ENCODE peak calls at places on chromosomes 6 and 20, in nine cellular contexts. E is adrenal gland, U is sigmoid colon, I is fibroblast of mammary gland, T is kidney epithelial cell, O is astrocyte of the cerebellum, B is nephron progenitor cell, V is HL-60, M is pancreas. Z is an unnamed sample.

GRCh38 chr6:112330071-112330876 is 16.9 kb upstream of the RFPL4B start:
- DNase-seq in E (no peak), U (no peak), I (peak), T (no peak), O (no peak), B (no peak), V (no peak), M (no peak), Z (peak)

GRCh38 chr6:112183271-112183671 is 71.1 kb downstream of the LAMA4 start:
- DNase-seq in E (no peak), U (no peak), I (no peak), T (no peak), O (peak), B (no peak), V (no peak), M (no peak), Z (peak)

GRCh38 chr6:98831057-98832031 is 3.0 kb upstream of the POU3F2 start:
- DNase-seq in E (no peak), U (no peak), I (no peak), T (no peak), O (no peak), B (no peak), V (no peak), M (no peak), Z (no peak)

GRCh38 chr6:137731960-137732616 is 135.0 kb upstream of the TNFAIP3 start:
- DNase-seq in E (no peak), U (no peak), I (peak), T (no peak), O (no peak), B (no peak), V (peak), M (no peak), Z (peak)

GRCh38 chr6:88586371-88587157 is 376.9 kb downstream of the RNGTT start:
- DNase-seq in E (peak), U (peak), I (peak), T (no peak), O (peak), B (peak), V (no peak), M (no peak), Z (peak)

GRCh38 chr6:106694343-106694742 is 65.0 kb downstream of the QRSL1 start:
- DNase-seq in E (no peak), U (no peak), I (no peak), T (no peak), O (no peak), B (no peak), V (no peak), M (no peak), Z (no peak)

GRCh38 chr20:64062276-64062595 is 762 bp upstream of the TCEA2 start:
- DNase-seq in E (no peak), U (no peak), I (no peak), T (no peak), O (no peak), B (no peak), V (no peak), M (no peak), Z (no peak)

GRCh38 chr6:15989397-15989796 is 139.5 kb upstream of the MYLIP start:
- DNase-seq in E (no peak), U (no peak), I (no peak), T (no peak), O (no peak), B (no peak), V (no peak), M (no peak), Z (no peak)

GRCh38 chr6:163529605-163530004 is 115.1 kb downstream of the QKI start:
- DNase-seq in E (no peak), U (no peak), I (peak), T (peak), O (peak), B (no peak), V (no peak), M (no peak), Z (peak)

GRCh38 chr6:31575952-31576684 is 753 bp downstream of the TNF start:
- DNase-seq in E (no peak), U (no peak), I (no peak), T (no peak), O (no peak), B (no peak), V (peak), M (no peak), Z (no peak)

GRCh38 chr6:27592481-27593199 is 119.7 kb upstream of the ZNF184 start:
- DNase-seq in E (peak), U (no peak), I (peak), T (no peak), O (no peak), B (peak), V (peak), M (no peak), Z (peak)

GRCh38 chr6:81865712-81866111 is 113.2 kb upstream of the TENT5A start:
- DNase-seq in E (no peak), U (no peak), I (peak), T (peak), O (peak), B (no peak), V (no peak), M (no peak), Z (peak)

GRCh38 chr20:24095753-24096152 is 107.2 kb upstream of the GGTLC1 start:
- DNase-seq in E (no peak), U (no peak), I (no peak), T (peak), O (no peak), B (no peak), V (no peak), M (peak), Z (no peak)

GRCh38 chr6:153309666-153310065 is 178.6 kb upstream of the RGS17 start:
- DNase-seq in E (no peak), U (no peak), I (no peak), T (no peak), O (no peak), B (no peak), V (no peak), M (no peak), Z (no peak)

GRCh38 chr20:61252601-61253263 is 671 bp downstream of the CDH4 start:
- DNase-seq in E (no peak), U (no peak), I (no peak), T (no peak), O (no peak), B (peak), V (no peak), M (no peak), Z (peak)
- TF ChIP-seq CTCF in E (no peak), U (no peak), I (no peak), T (no peak), O (no peak), B (no peak), V (no peak), M (no peak), Z (no peak)

GRCh38 chr6:117326396-117326795 is 61.0 kb downstream of the VGLL2 start:
- DNase-seq in E (no peak), U (no peak), I (peak), T (no peak), O (no peak), B (no peak), V (no peak), M (no peak), Z (no peak)

GRCh38 chr6:117328005-117328389 is 62.6 kb downstream of the VGLL2 start:
- DNase-seq in E (no peak), U (no peak), I (no peak), T (no peak), O (no peak), B (no peak), V (no peak), M (no peak), Z (no peak)

GRCh38 chr6:117328500-117328899 is 63.1 kb downstream of the VGLL2 start:
- DNase-seq in E (no peak), U (no peak), I (no peak), T (no peak), O (no peak), B (no peak), V (no peak), M (no peak), Z (no peak)

GRCh38 chr6:117327149-117328004 is 62.0 kb downstream of the VGLL2 start:
- DNase-seq in E (no peak), U (no peak), I (no peak), T (no peak), O (no peak), B (no peak), V (no peak), M (no peak), Z (no peak)

DNA sequence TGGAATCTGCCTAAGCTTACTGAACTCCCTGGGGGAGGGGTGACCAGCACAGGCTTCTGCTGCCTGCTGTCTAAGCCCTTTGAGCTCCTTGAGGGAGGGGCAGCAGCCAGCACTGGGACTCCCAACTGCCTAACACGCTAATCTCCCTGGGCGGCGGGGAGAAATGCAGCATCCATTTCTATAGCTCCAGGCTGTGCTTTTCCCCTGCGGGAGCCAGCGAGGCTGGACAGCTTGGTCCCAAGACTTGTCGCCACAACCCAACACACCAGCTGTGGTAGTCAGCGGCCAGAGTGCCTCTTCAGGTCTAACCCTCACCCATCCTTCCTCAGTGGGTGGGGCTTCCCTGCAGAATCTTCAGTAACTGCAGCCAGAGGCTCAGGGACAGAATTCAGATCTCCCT is 64.6 kb downstream of the VGLL2 start:
- DNase-seq in E (no peak), U (no peak), I (no peak), T (no peak), O (no peak), B (no peak), V (no peak), M (no peak), Z (no peak)
- TF ChIP-seq CTCF in E (no peak), U (no peak), I (no peak), T (no peak), O (no peak), B (no peak), V (no peak), M (no peak), Z (no peak)

GRCh38 chr6:4055420-4056041 is 23.4 kb downstream of the FAM217A start:
- DNase-seq in E (peak), U (no peak), I (peak), T (peak), O (peak), B (no peak), V (no peak), M (peak), Z (peak)
- TF ChIP-seq CTCF in E (peak), U (no peak), I (peak), T (peak), O (peak), B (no peak), V (no peak), M (no peak), Z (peak)

GRCh38 chr6:167134448-167135328 is 11.8 kb downstream of the CCR6 start:
- DNase-seq in E (no peak), U (no peak), I (no peak), T (no peak), O (no peak), B (no peak), V (no peak), M (no peak), Z (no peak)

GRCh38 chr6:167136376-167136775 is 13.5 kb downstream of the CCR6 start:
- DNase-seq in E (no peak), U (no peak), I (no peak), T (no peak), O (no peak), B (no peak), V (no peak), M (no peak), Z (no peak)

GRCh38 chr6:167140589-167141474 is 16.9 kb downstream of the GPR31 start:
- DNase-seq in E (no peak), U (no peak), I (no peak), T (no peak), O (no peak), B (no peak), V (no peak), M (no peak), Z (no peak)

GRCh38 chr6:167139761-167140160 is 16.9 kb downstream of the CCR6 start:
- DNase-seq in E (no peak), U (no peak), I (no peak), T (no peak), O (no peak), B (no peak), V (no peak), M (no peak), Z (no peak)

GRCh38 chr6:167137881-167138280 is 15.0 kb downstream of the CCR6 start:
- DNase-seq in E (no peak), U (no peak), I (no peak), T (no peak), O (no peak), B (no peak), V (no peak), M (no peak), Z (no peak)
- TF ChIP-seq CTCF in E (no peak), U (no peak), I (no peak), T (no peak), O (no peak), B (no peak), V (no peak), M (no peak), Z (no peak)

DNA sequence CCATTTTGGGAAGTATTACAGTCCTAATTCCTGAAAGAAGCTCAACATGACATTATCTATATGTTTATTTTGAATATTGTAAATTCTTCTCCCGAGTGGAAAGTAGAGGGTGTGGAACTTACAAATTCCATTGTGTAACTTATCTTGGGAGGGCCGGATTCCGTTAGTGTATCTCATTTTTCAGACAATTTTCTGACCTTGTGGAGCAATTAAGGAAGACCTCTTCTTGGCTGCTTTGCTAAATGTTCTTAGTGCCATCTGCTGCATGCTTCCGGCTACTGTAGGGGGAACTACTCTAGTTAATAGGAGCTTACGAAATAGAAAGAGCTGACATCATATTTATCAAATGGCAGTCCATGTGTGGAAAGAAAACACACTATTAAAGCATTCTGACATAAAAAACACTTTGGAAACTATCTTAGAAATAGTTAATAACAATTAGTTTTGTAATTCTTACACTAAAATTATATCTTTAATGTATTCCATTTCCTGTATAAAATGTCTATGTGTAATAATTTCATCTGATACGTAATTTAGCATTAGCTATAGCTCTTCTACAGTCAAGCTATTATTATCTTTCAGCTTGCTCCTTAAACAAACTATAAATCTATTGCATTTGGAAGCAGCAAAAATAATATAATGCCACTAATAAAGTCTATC is 41.5 kb upstream of the KCNQ5 start:
- DNase-seq in E (no peak), U (no peak), I (peak), T (peak), O (peak), B (no peak), V (peak), M (peak), Z (peak)
- TF ChIP-seq CTCF in E (peak), U (no peak), I (peak), T (peak), O (peak), B (peak), V (peak), M (no peak), Z (peak)

GRCh38 chr6:20718705-20719653 is 184.7 kb downstream of the CDKAL1 start:
- DNase-seq in E (no peak), U (no peak), I (no peak), T (no peak), O (no peak), B (no peak), V (no peak), M (no peak), Z (no peak)
- TF ChIP-seq CTCF in E (no peak), U (no peak), I (no peak), T (no peak), O (no peak), B (no peak), V (no peak), M (no peak), Z (no peak)

GRCh38 chr20:19181552-19181951 is 30.9 kb upstream of the SLC24A3 start:
- DNase-seq in E (no peak), U (no peak), I (peak), T (no peak), O (no peak), B (no peak), V (no peak), M (no peak), Z (peak)

DNA sequence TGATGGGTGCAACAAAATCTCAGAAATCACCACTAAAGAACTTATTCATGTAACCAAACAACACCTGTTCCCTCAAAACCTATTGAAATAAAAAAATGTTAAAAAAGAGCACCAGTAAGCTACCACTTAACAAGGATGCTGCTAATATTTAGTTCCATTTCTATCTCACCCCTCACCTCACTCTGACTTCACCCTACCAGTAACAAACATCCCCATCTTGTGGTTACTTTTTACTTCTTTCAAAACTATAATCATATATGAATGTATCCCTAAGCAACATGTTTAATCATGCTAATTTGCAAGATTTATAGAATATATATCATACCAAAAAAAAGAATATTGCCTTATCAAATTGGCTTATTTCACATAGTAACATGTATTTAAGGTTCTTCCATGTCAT is 27.4 kb upstream of the SLC24A3 start:
- DNase-seq in E (no peak), U (no peak), I (peak), T (no peak), O (no peak), B (no peak), V (no peak), M (no peak), Z (no peak)
- TF ChIP-seq CTCF in E (no peak), U (no peak), I (no peak), T (no peak), O (no peak), B (no peak), V (no peak), M (no peak), Z (no peak)